ENCODE peak calls at places on chromosome 5, in five cellular contexts. U is sigmoid colon, P is GM12864, Y is endothelial cell, B is ovary. H is an unnamed sample.

GRCh38 chr5:117143381-117143780 is 568.8 kb upstream of the SEMA6A start:
- DNase-seq in Y (no peak), P (no peak), U (no peak), B (no peak), H (no peak)

GRCh38 chr5:180595046-180595379 is 3.7 kb upstream of the SCGB3A1 start:
- DNase-seq in P (no peak), B (no peak), Y (no peak), U (no peak), H (no peak)

GRCh38 chr5:167716376-167716775 is 575.1 kb upstream of the WWC1 start:
- DNase-seq in Y (no peak), B (no peak), P (no peak), U (no peak), H (no peak)

GRCh38 chr5:84239509-84239908 is 145.2 kb downstream of the EDIL3 start:
- DNase-seq in P (no peak), U (no peak), B (no peak), Y (no peak), H (no peak)

GRCh38 chr5:2158767-2159166 is 276.0 kb upstream of the IRX4 start:
- DNase-seq in Y (no peak), B (no peak), U (no peak), P (no peak), H (no peak)

GRCh38 chr5:56003633-56004032 is 8.9 kb upstream of the IL6ST start:
- DNase-seq in P (no peak), Y (no peak), U (no peak), B (no peak), H (no peak)

GRCh38 chr5:112025729-112026128 is 268.7 kb upstream of the NREP start:
- DNase-seq in B (no peak), Y (no peak), P (no peak), U (no peak), H (no peak)

GRCh38 chr5:7755958-7756357 is 95.0 kb downstream of the CFAP90 start:
- DNase-seq in Y (no peak), P (no peak), B (no peak), U (no peak), H (no peak)

GRCh38 chr5:42691413-42691861 is 65.2 kb upstream of the CCDC152 start:
- DNase-seq in U (no peak), B (no peak), Y (peak; percentile 4), P (no peak), H (no peak)

GRCh38 chr5:148972958-148973357 is 89.9 kb downstream of the SH3TC2 start:
- DNase-seq in Y (peak; percentile 27), B (no peak), U (peak; percentile 71), P (no peak), H (no peak)

GRCh38 chr5:123098767-123099513 is 9.9 kb downstream of the PRDM6 start:
- DNase-seq in Y (no peak), U (no peak), P (no peak), B (no peak), H (no peak)

DNA sequence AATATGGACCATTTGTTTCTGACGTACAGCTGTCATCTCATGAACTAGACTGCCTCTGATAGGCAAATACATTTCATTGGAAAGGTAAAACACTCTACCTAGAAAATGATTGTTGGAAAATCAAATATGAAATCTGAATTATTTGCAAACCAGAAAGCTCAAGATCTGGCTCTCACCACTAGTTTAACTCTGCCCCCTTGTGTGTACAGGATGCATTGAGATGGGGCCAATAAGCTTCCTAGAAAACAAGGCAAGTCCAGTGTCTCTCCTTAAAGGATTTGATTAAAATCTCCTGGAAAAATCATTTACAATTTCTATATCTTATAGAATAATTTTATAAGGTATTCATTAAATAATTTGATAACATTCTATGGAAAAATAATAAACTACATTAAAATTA is 311.9 kb upstream of the ANKH start:
- DNase-seq in B (no peak), Y (no peak), P (no peak), U (no peak), H (no peak)
- TF ChIP-seq CTCF in B (no peak), Y (peak; percentile 16), P (no peak), U (no peak), H (no peak)

GRCh38 chr5:15385037-15385436 is 114.9 kb upstream of the FBXL7 start:
- DNase-seq in Y (no peak), B (no peak), P (no peak), U (no peak), H (no peak)

GRCh38 chr5:15384176-15384575 is 115.8 kb upstream of the FBXL7 start:
- DNase-seq in Y (no peak), U (no peak), B (no peak), P (no peak), H (no peak)

GRCh38 chr5:15383021-15383420 is 117.0 kb upstream of the FBXL7 start:
- DNase-seq in Y (no peak), P (no peak), B (no peak), U (no peak), H (no peak)

GRCh38 chr5:15384581-15384980 is 115.4 kb upstream of the FBXL7 start:
- DNase-seq in P (no peak), Y (no peak), B (no peak), U (no peak), H (no peak)

GRCh38 chr5:15383469-15383868 is 116.5 kb upstream of the FBXL7 start:
- DNase-seq in U (no peak), B (no peak), P (no peak), Y (no peak), H (no peak)
- TF ChIP-seq CTCF in U (peak; percentile 48), B (peak; percentile 27), P (no peak), Y (no peak), H (no peak)

DNA sequence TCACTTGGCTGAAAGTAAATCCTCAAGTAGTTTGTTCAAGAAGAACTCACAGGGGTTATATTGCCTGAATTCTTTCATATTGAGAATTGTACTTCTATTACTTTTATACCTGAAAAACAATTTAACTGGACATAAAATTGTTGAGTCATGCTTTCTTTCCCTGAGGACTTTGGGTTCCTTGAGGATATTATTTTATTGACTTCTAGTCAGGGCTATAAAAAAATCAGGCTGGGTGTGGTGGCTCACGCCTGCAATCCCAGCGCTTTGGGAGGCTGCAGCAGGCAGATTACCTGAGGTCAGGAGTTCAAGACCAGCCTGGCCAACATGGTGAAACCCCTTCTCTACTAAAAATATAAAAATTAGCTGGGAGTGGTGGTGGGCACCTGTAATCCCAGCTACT is 17.9 kb upstream of the CDC42SE2 start:
- DNase-seq in B (no peak), Y (no peak), U (no peak), P (no peak), H (no peak)
- TF ChIP-seq CTCF in B (no peak), Y (no peak), U (no peak), P (no peak), H (no peak)

DNA sequence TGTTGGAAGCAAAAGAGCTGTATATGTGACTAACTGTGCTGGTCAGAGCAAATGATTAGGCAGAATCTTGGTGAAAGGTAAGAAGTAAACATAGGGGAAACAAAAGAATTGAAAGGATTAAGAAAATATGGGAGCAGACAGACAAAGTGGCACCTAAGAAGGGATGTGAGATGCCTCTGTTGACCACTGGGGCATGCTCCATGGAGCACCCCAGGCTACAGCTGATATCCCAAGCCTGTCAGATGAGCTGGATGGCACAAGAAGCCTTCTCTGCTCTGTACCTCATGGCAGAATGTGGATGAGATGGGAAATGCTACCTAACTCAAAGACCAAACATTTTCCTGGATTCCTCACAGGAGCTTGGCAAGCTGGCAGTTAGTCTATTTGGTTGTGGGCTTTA is 89.3 kb upstream of the SLIT3 start:
- DNase-seq in B (no peak), U (no peak), P (no peak), Y (no peak), H (no peak)
- TF ChIP-seq CTCF in B (no peak), U (no peak), P (peak; percentile 9), Y (no peak), H (no peak)

GRCh38 chr5:81855576-81855975 is 104.7 kb upstream of the SSBP2 start:
- DNase-seq in P (no peak), B (no peak), Y (no peak), U (no peak), H (no peak)

GRCh38 chr5:81854915-81855314 is 104.0 kb upstream of the SSBP2 start:
- DNase-seq in Y (no peak), B (no peak), P (no peak), U (no peak), H (no peak)

GRCh38 chr5:81853005-81853357 is 102.1 kb upstream of the SSBP2 start:
- DNase-seq in Y (no peak), U (no peak), B (no peak), P (no peak), H (no peak)

GRCh38 chr5:81852277-81853004 is 101.5 kb upstream of the SSBP2 start:
- DNase-seq in Y (peak; percentile 37), B (peak; percentile 60), P (no peak), U (peak; percentile 73), H (peak; percentile 22)

DNA sequence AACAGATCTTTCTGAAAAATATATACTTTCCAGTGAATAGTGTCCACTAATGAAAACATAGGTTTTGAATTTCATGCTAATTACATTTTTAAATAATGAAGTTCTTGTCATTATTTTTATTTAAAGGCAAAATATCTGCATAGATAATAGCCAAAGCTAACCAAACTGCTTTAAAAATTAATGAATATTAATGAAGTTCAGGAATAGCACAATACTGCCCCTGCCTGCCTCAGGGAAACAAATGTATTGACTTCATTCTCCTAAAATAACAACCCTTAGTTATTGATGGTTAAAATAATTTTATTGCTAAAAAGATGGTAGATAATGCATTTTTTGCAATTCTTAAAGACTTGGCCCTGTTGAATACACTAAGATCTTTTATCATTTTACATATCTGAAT is 103.6 kb upstream of the SSBP2 start:
- DNase-seq in U (no peak), B (no peak), Y (no peak), P (no peak), H (no peak)
- TF ChIP-seq CTCF in U (no peak), B (no peak), Y (no peak), P (peak; percentile 11), H (peak; percentile 4)

GRCh38 chr5:60209146-60209840 is 315.8 kb upstream of the PDE4D start:
- DNase-seq in Y (no peak), B (no peak), U (no peak), P (no peak), H (no peak)
- TF ChIP-seq CTCF in Y (no peak), B (no peak), U (no peak), P (no peak), H (no peak)

H was measured in GM20000.